ENCODE peak calls at places on chromosomes 6 and 20, in eight cellular contexts. A, P, N, D, E, T, R and W are unnamed samples.

GRCh38 chr6:136791296-136792065 is 796 bp downstream of the MAP3K5 start:
- DNase-seq in E (no peak), R (peak; percentile 50), T (peak; percentile 44), A (peak; percentile 61), N (peak; percentile 72), P (peak; percentile 71), D (peak; percentile 81), W (peak; percentile 59)

GRCh38 chr6:144477396-144477795 is 192.3 kb downstream of the UTRN start:
- DNase-seq in T (no peak), D (no peak), P (no peak), E (no peak), A (peak; percentile 36), R (no peak), N (no peak), W (no peak)

GRCh38 chr6:135014353-135014832 is 40.2 kb downstream of the HBS1L start:
- DNase-seq in T (no peak), P (no peak), E (no peak), A (no peak), R (no peak), D (no peak), N (no peak), W (no peak)

GRCh38 chr6:2853766-2854393 is 12.2 kb upstream of the SERPINB1 start:
- DNase-seq in R (peak; percentile 95), D (peak; percentile 70), N (peak; percentile 87), P (peak; percentile 62), A (peak; percentile 87), E (peak; percentile 87), T (no peak), W (peak; percentile 88)

GRCh38 chr6:125913864-125914351 is 42.7 kb upstream of the HINT3 start:
- DNase-seq in T (no peak), D (no peak), E (peak; percentile 82), R (peak; percentile 94), N (peak; percentile 99), A (peak; percentile 98), P (peak; percentile 87), W (no peak)

GRCh38 chr20:62361799-62362589 is 5.1 kb downstream of the LAMA5 start:
- DNase-seq in N (peak; percentile 94), P (peak; percentile 71), T (no peak), R (peak; percentile 79), D (no peak), A (no peak), E (peak; percentile 62), W (no peak)

GRCh38 chr6:123662757-123663156 is 26.0 kb upstream of the TRDN start:
- DNase-seq in T (no peak), R (no peak), D (no peak), A (no peak), E (no peak), P (no peak), N (no peak), W (no peak)

GRCh38 chr6:121319112-121319553 is 15.1 kb downstream of the TBC1D32 start:
- DNase-seq in A (peak; percentile 62), R (peak; percentile 58), T (no peak), N (no peak), E (no peak), D (no peak), P (peak; percentile 64), W (no peak)

GRCh38 chr6:168887621-168888020 is 366.0 kb downstream of the THBS2 start:
- DNase-seq in N (no peak), D (no peak), P (no peak), A (no peak), E (no peak), T (no peak), R (no peak), W (no peak)

GRCh38 chr6:30676660-30677270 is 4.0 kb upstream of the DHX16 start:
- DNase-seq in E (no peak), R (no peak), A (no peak), N (no peak), P (no peak), D (no peak), T (no peak), W (no peak)

GRCh38 chr6:111761783-111762312 is 111.4 kb downstream of the FYN start:
- DNase-seq in A (no peak), R (no peak), T (no peak), N (peak; percentile 19), E (no peak), P (peak; percentile 24), D (peak; percentile 86), W (peak; percentile 69)

GRCh38 chr20:34058831-34059230 is 53.2 kb downstream of the EIF2S2 start:
- DNase-seq in A (peak; percentile 30), P (no peak), R (no peak), T (no peak), D (peak; percentile 43), E (no peak), N (no peak), W (peak; percentile 51)

GRCh38 chr6:51060262-51060762 is 241.6 kb downstream of the TFAP2B start:
- DNase-seq in E (no peak), D (no peak), P (no peak), N (no peak), T (no peak), A (no peak), R (no peak), W (no peak)

GRCh38 chr6:128731249-128732165 is 151.4 kb upstream of the LAMA2 start:
- DNase-seq in N (peak; percentile 63), D (no peak), P (peak; percentile 45), A (peak; percentile 63), R (peak; percentile 65), E (peak; percentile 40), T (peak; percentile 7), W (peak; percentile 41)

GRCh38 chr20:50876063-50876685 is 55.1 kb downstream of the ADNP start:
- DNase-seq in A (no peak), T (no peak), R (no peak), N (no peak), P (no peak), D (no peak), E (no peak), W (no peak)

GRCh38 chr20:25253606-25254275 is 5.9 kb downstream of the PYGB start:
- DNase-seq in T (peak; percentile 16), D (no peak), A (no peak), P (peak; percentile 3), N (no peak), E (no peak), R (no peak), W (no peak)

GRCh38 chr6:90219168-90219985 is 77.3 kb downstream of the BACH2 start:
- DNase-seq in A (peak; percentile 78), N (no peak), T (peak; percentile 64), D (no peak), R (peak; percentile 32), E (no peak), P (peak; percentile 81), W (no peak)

GRCh38 chr6:78552435-78552834 is 314.9 kb upstream of the IRAK1BP1 start:
- DNase-seq in N (no peak), E (no peak), R (no peak), D (no peak), P (no peak), T (no peak), A (no peak), W (no peak)

GRCh38 chr20:32823737-32824588 is 4.2 kb downstream of the MAPRE1 start:
- DNase-seq in N (no peak), E (no peak), R (no peak), P (no peak), T (no peak), A (peak; percentile 47), D (no peak), W (no peak)

GRCh38 chr6:105308840-105309239 is 94.0 kb downstream of the PREP start:
- DNase-seq in D (no peak), T (no peak), E (no peak), N (no peak), R (no peak), A (no peak), P (no peak), W (no peak)

GRCh38 chr20:64037498-64038213 is 1.7 kb downstream of the C20orf204 start:
- DNase-seq in T (no peak), D (no peak), A (no peak), N (no peak), R (peak; percentile 21), E (no peak), P (no peak), W (peak; percentile 67)

GRCh38 chr20:1467355-1468116 is 887 bp upstream of the NSFL1C start:
- DNase-seq in N (no peak), E (no peak), P (peak; percentile 52), A (no peak), D (no peak), T (peak; percentile 9), R (no peak), W (no peak)
- H3K4me3 ChIP-seq in N (peak overlapping the region; percentile 32), E (peak overlapping the region; percentile 46), P (no peak overlapping the region), A (no peak overlapping the region), D (peak overlapping the region; percentile 39), T (no peak overlapping the region), R (peak overlapping the region; percentile 32), W (peak overlapping the region; percentile 35)

GRCh38 chr6:44505751-44506150 is 118.2 kb downstream of the CDC5L start:
- DNase-seq in N (no peak), A (no peak), R (no peak), P (no peak), T (no peak), E (no peak), D (no peak), W (no peak)

GRCh38 chr6:44500074-44500473 is 112.6 kb downstream of the CDC5L start:
- DNase-seq in D (no peak), P (no peak), E (no peak), N (no peak), T (no peak), A (no peak), R (no peak), W (no peak)

GRCh38 chr6:44507014-44507413 is 119.5 kb downstream of the CDC5L start:
- DNase-seq in P (no peak), D (no peak), R (no peak), N (no peak), E (no peak), T (no peak), A (no peak), W (no peak)

GRCh38 chr6:44504321-44504761 is 116.8 kb downstream of the CDC5L start:
- DNase-seq in T (no peak), A (no peak), N (no peak), P (no peak), E (no peak), R (no peak), D (no peak), W (no peak)

DNA sequence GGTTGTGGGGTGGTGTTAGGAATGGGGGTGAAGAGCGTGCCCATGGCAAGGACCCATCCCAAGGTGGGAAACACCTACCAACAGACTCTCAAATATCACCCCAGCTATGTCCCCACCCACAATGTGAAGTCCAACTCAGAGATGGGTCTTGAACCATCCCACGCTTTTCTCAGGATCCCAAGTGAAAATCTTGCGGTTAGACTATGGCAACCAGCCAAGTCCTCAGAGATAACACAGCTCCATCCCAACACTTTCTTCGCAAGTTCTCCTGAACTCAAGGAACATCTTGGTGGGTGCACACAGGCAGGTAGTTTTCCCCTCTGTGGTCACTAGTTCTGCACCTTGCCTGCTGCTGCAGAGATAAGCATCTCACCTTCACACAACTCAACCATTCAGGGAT is 116.0 kb downstream of the CDC5L start:
- DNase-seq in D (no peak), T (no peak), P (no peak), A (no peak), R (no peak), E (no peak), N (no peak), W (no peak)
- H3K9me2 ChIP-seq in D (no peaks in the 10 kb centered on the region), T (no peaks in the 10 kb centered on the region), P (no peaks in the 10 kb centered on the region), A (no peaks in the 10 kb centered on the region), R (peaks cover 4% of the 10 kb centered on the region), E (no peaks in the 10 kb centered on the region), N (no peaks in the 10 kb centered on the region), W (no peaks in the 10 kb centered on the region)

GRCh38 chr20:21719592-21720214 is 14.2 kb downstream of the PAX1 start:
- DNase-seq in T (peak; percentile 65), R (peak; percentile 84), N (peak; percentile 40), A (peak; percentile 51), E (peak; percentile 35), P (peak; percentile 81), D (peak; percentile 60), W (peak; percentile 88)
- H3K4me3 ChIP-seq in T (peak overlapping the region; percentile 23), R (no peak overlapping the region), N (no peak overlapping the region), A (no peak overlapping the region), E (no peak overlapping the region), P (no peak overlapping the region), D (no peak overlapping the region), W (no peak overlapping the region)

GRCh38 chr6:3873051-3873450 is 23.9 kb downstream of the FAM50B start:
- DNase-seq in P (no peak), T (no peak), R (no peak), A (peak; percentile 6), E (no peak), N (no peak), D (no peak), W (no peak)
- H3K9me2 ChIP-seq in P (no peaks in the 10 kb centered on the region), T (no peaks in the 10 kb centered on the region), R (no peaks in the 10 kb centered on the region), A (no peaks in the 10 kb centered on the region), E (no peaks in the 10 kb centered on the region), N (no peaks in the 10 kb centered on the region), D (no peaks in the 10 kb centered on the region), W (no peaks in the 10 kb centered on the region)